ENCODE peak calls at places on chromosomes 12 and 14, in four cellular contexts. One of them, this sample, is unnamed.

GRCh38 chr12:659090-659683 is 4.1 kb downstream of the NINJ2 start:
- DNase-seq in K562: no peak
- DNase-seq in HepG2: no peak
- DNase-seq in GM12878: no peak
- DNase-seq in this sample: no peak

GRCh38 chr12:130714091-130714590 is 2.0 kb downstream of the RIMBP2 start:
- DNase-seq in K562: no peak
- DNase-seq in HepG2: no peak
- DNase-seq in GM12878: no peak
- DNase-seq in this sample: no peak

GRCh38 chr14:21680072-21680471 is 6.5 kb upstream of the OR4E1 start:
- DNase-seq in K562: no peak
- DNase-seq in HepG2: no peak
- DNase-seq in GM12878: no peak
- DNase-seq in this sample: no peak

GRCh38 chr14:61064210-61064609 is 83.2 kb downstream of the SLC38A6 start:
- DNase-seq in K562: no peak
- DNase-seq in HepG2: no peak
- DNase-seq in GM12878: no peak
- DNase-seq in this sample: no peak

GRCh38 chr12:27711957-27712356 is 1.3 kb downstream of the MRPS35 start:
- DNase-seq in K562: no peak
- DNase-seq in HepG2: no peak
- DNase-seq in GM12878: no peak
- DNase-seq in this sample: no peak

GRCh38 chr12:116294464-116295002 is 17.0 kb upstream of the MED13L start:
- DNase-seq in K562: no peak
- DNase-seq in HepG2: no peak
- DNase-seq in GM12878: no peak
- DNase-seq in this sample: no peak

GRCh38 chr12:2682301-2683282 is 112.2 kb upstream of the FKBP4 start:
- DNase-seq in K562: no peak
- DNase-seq in HepG2: peak; percentile 59
- DNase-seq in GM12878: no peak
- DNase-seq in this sample: no peak

GRCh38 chr12:81949721-81950120 is 190.6 kb upstream of the PPFIA2 start:
- DNase-seq in K562: no peak
- DNase-seq in HepG2: no peak
- DNase-seq in GM12878: no peak
- DNase-seq in this sample: no peak

GRCh38 chr12:109706747-109707469 is 6.7 kb upstream of the FAM222A start:
- DNase-seq in K562: no peak
- DNase-seq in HepG2: peak; percentile 94
- DNase-seq in GM12878: no peak
- DNase-seq in this sample: no peak

GRCh38 chr14:51095854-51096823 is 1.2 kb upstream of the TRIM9 start:
- DNase-seq in K562: no peak
- DNase-seq in HepG2: no peak
- DNase-seq in GM12878: no peak
- DNase-seq in this sample: no peak

GRCh38 chr14:21191809-21192446 is 36.1 kb upstream of the OR5AU1 start:
- DNase-seq in K562: peak; percentile 47
- DNase-seq in HepG2: peak; percentile 77
- DNase-seq in GM12878: no peak
- DNase-seq in this sample: peak; percentile 86

GRCh38 chr14:65361920-65362319 is 50.6 kb upstream of the FUT8 start:
- DNase-seq in K562: no peak
- DNase-seq in HepG2: no peak
- DNase-seq in GM12878: no peak
- DNase-seq in this sample: no peak

GRCh38 chr12:90102957-90103652 is 394.5 kb upstream of the ATP2B1 start:
- DNase-seq in K562: no peak
- DNase-seq in HepG2: peak; percentile 3
- DNase-seq in GM12878: peak; percentile 24
- DNase-seq in this sample: no peak

GRCh38 chr12:116525418-116526001 is 33.7 kb upstream of the MAP1LC3B2 start:
- DNase-seq in K562: no peak
- DNase-seq in HepG2: no peak
- DNase-seq in GM12878: no peak
- DNase-seq in this sample: no peak

GRCh38 chr12:115223322-115223721 is 539.3 kb upstream of the TBX3 start:
- DNase-seq in K562: no peak
- DNase-seq in HepG2: peak; percentile 14
- DNase-seq in GM12878: no peak
- DNase-seq in this sample: no peak

GRCh38 chr12:109098671-109099070 is 1.3 kb downstream of the UNG start:
- DNase-seq in K562: no peak
- DNase-seq in HepG2: no peak
- DNase-seq in GM12878: no peak
- DNase-seq in this sample: no peak

GRCh38 chr12:103930787-103931536 is 752 bp downstream of the HSP90B1 start:
- DNase-seq in K562: peak; percentile 67
- DNase-seq in HepG2: peak; percentile 13
- DNase-seq in GM12878: no peak
- DNase-seq in this sample: no peak

GRCh38 chr12:34396861-34397590 is 374.7 kb downstream of the ALG10 start:
- DNase-seq in K562: peak; percentile 1
- DNase-seq in HepG2: no peak
- DNase-seq in GM12878: no peak
- DNase-seq in this sample: no peak

GRCh38 chr12:63276537-63277365 is 125.8 kb upstream of the AVPR1A start:
- DNase-seq in K562: peak; percentile 12
- DNase-seq in HepG2: peak; percentile 44
- DNase-seq in GM12878: no peak
- DNase-seq in this sample: peak; percentile 38

GRCh38 chr12:27951898-27952297 is 20.6 kb downstream of the PTHLH start:
- DNase-seq in K562: no peak
- DNase-seq in HepG2: no peak
- DNase-seq in GM12878: no peak
- DNase-seq in this sample: no peak

GRCh38 chr14:31692376-31692781 is 131.2 kb downstream of the NUBPL start:
- DNase-seq in K562: no peak
- DNase-seq in HepG2: no peak
- DNase-seq in GM12878: no peak
- DNase-seq in this sample: no peak

DNA sequence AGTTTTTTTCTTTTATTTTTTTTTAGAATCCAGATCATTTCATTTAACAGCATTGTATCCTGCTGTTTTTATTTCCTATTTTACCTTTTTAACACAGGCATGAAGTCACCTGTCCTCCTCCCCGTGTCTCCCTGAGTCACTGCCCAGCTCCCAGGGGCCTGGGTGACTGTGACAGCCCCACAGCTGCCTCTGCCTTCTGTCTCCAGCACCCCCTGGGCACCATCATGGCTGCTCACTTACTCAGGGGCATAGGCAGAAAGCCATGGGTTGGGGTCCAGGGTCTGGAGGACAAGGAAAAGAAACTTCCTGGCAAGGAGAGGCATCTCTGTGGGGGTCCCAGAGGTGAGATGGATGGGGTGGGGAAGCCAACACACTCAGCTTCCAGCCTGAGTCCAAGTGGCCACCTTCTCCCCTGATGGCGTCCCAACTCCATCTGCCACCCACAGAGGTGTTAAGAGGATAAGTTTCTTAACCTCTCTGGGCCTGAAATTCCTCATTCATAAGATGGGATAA is 25.3 kb downstream of the TMEM63C start:
- DNase-seq in K562: no peak
- DNase-seq in HepG2: no peak
- DNase-seq in GM12878: no peak
- DNase-seq in this sample: no peak
- TF ChIP-seq SIN3A in K562: no peak
- TF ChIP-seq SIN3A in HepG2: no peak
- TF ChIP-seq SIN3A in GM12878: no peak
- TF ChIP-seq SIN3A in this sample: no peak

GRCh38 chr14:101809671-101810514 is 48.4 kb downstream of the PPP2R5C start:
- DNase-seq in K562: peak; percentile 74
- DNase-seq in HepG2: peak; percentile 91
- DNase-seq in GM12878: peak; percentile 88
- DNase-seq in this sample: peak; percentile 63

GRCh38 chr14:101813171-101813759 is 51.8 kb downstream of the PPP2R5C start:
- DNase-seq in K562: no peak
- DNase-seq in HepG2: no peak
- DNase-seq in GM12878: no peak
- DNase-seq in this sample: no peak

GRCh38 chr14:101808894-101809670 is 47.6 kb downstream of the PPP2R5C start:
- DNase-seq in K562: no peak
- DNase-seq in HepG2: no peak
- DNase-seq in GM12878: no peak
- DNase-seq in this sample: no peak

GRCh38 chr14:101812071-101812470 is 50.6 kb downstream of the PPP2R5C start:
- DNase-seq in K562: no peak
- DNase-seq in HepG2: no peak
- DNase-seq in GM12878: no peak
- DNase-seq in this sample: no peak

GRCh38 chr14:101810897-101811620 is 49.5 kb downstream of the PPP2R5C start:
- DNase-seq in K562: no peak
- DNase-seq in HepG2: no peak
- DNase-seq in GM12878: no peak
- DNase-seq in this sample: no peak
- TF ChIP-seq BRCA1 in K562: no peak
- TF ChIP-seq BRCA1 in HepG2: no peak
- TF ChIP-seq BRCA1 in GM12878: no peak
- TF ChIP-seq BRCA1 in this sample: no peak

DNA sequence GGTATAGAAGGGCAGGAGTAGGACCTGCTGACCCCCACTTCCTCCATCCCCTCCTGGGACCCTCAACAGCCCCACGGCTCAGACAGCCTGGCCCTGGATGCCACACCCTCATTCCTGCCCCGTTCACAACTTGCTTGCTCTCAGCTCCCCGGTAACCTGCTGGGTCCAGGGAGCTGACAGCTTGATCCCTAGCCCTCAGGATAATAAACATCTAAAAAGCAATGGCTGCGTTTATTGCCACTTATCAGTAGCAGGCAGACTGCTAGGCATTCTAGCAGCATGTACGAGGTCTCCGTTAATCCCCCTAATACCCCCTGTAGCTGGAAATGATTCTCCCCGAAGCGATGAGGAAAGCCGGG is 24.3 kb upstream of the RPLP0 start:
- DNase-seq in K562: no peak
- DNase-seq in HepG2: no peak
- DNase-seq in GM12878: no peak
- DNase-seq in this sample: no peak
- TF ChIP-seq SIN3A in K562: no peak
- TF ChIP-seq SIN3A in HepG2: no peak
- TF ChIP-seq SIN3A in GM12878: no peak
- TF ChIP-seq SIN3A in this sample: no peak

GRCh38 chr14:90273532-90273931 is 17.2 kb downstream of the PSMC1 start:
- DNase-seq in K562: no peak
- DNase-seq in HepG2: no peak
- DNase-seq in GM12878: no peak
- DNase-seq in this sample: no peak
- TF ChIP-seq BRCA1 in K562: no peak
- TF ChIP-seq BRCA1 in HepG2: no peak
- TF ChIP-seq BRCA1 in GM12878: no peak
- TF ChIP-seq BRCA1 in this sample: no peak

DNA sequence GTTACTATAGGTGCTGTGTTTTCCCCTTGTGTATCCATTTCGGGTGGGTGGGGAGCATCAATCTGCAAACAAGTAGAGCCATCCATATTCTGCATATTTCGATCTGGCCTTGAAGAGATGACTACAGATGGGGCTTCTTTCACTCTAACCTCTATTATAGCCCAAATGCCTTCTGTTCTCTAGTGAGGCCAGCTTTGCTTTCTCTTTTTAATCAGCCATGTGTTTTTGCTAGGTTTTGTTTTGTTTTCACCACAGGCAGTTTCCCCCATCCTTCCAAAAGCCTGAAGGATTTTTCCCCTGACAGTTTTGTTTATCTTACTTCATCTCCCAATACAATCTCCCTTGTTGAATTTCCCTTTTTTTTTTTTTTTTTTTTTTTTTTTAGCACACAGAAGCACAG is 224.1 kb downstream of the BTG1 start:
- DNase-seq in K562: no peak
- DNase-seq in HepG2: no peak
- DNase-seq in GM12878: no peak
- DNase-seq in this sample: no peak
- TF ChIP-seq SIN3A in K562: no peak
- TF ChIP-seq SIN3A in HepG2: no peak
- TF ChIP-seq SIN3A in GM12878: no peak
- TF ChIP-seq SIN3A in this sample: no peak

GRCh38 chr12:25056011-25056410 is 107.1 kb upstream of the BCAT1 start:
- DNase-seq in K562: no peak
- DNase-seq in HepG2: no peak
- DNase-seq in GM12878: no peak
- DNase-seq in this sample: no peak

GRCh38 chr12:25056486-25057130 is 107.7 kb upstream of the BCAT1 start:
- DNase-seq in K562: no peak
- DNase-seq in HepG2: no peak
- DNase-seq in GM12878: no peak
- DNase-seq in this sample: no peak

GRCh38 chr12:25053021-25053271 is 104.0 kb upstream of the BCAT1 start:
- DNase-seq in K562: no peak
- DNase-seq in HepG2: no peak
- DNase-seq in GM12878: no peak
- DNase-seq in this sample: no peak

GRCh38 chr12:25054076-25054782 is 105.3 kb upstream of the BCAT1 start:
- DNase-seq in K562: no peak
- DNase-seq in HepG2: no peak
- DNase-seq in GM12878: no peak
- DNase-seq in this sample: no peak

DNA sequence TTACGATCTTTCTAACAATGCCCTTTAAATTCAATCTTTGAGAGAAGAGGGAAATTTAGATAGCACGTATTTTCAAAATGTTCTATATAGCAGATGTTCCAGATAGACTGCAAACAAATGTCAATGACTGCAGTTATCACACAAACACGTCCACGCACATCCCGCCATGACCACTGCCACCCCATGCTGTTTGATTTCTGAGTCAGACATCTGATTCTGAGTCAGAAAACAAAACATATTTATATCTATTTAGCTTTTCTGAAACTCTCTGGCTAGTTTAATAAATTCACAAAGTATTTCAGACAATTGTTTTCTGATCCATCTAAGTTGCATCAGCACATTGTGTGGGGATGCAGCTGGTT is 105.9 kb upstream of the BCAT1 start:
- DNase-seq in K562: no peak
- DNase-seq in HepG2: no peak
- DNase-seq in GM12878: no peak
- DNase-seq in this sample: no peak
- TF ChIP-seq BRCA1 in K562: no peak
- TF ChIP-seq BRCA1 in HepG2: no peak
- TF ChIP-seq BRCA1 in GM12878: no peak
- TF ChIP-seq BRCA1 in this sample: no peak

GRCh38 chr12:132804426-132804861 is 24.2 kb downstream of the GOLGA3 start:
- DNase-seq in K562: peak; percentile 36
- DNase-seq in HepG2: no peak
- DNase-seq in GM12878: no peak
- DNase-seq in this sample: no peak
- TF ChIP-seq SIN3A in K562: no peak
- TF ChIP-seq SIN3A in HepG2: no peak
- TF ChIP-seq SIN3A in GM12878: no peak
- TF ChIP-seq SIN3A in this sample: no peak

DNA sequence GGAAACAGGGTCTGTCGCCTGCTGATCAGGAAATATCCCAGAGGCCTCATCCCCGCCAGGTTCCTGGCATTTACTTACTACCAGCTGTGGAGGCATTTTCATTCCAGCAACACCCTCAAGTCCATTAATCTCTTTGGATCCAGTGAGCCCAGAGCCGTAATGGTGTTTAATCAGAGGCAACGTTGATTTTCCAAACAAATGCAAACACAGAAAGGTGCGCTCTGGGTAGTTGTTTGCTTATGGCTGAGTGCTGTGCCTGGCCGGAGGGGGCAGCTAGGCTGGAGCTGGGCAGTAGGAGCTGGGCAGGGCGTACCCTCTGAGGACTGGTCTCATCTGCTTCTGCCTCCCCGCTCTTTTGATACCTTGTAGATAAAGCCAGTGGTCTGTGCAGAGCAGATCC is 110.6 kb downstream of the ADCK1 start:
- DNase-seq in K562: no peak
- DNase-seq in HepG2: peak; percentile 3
- DNase-seq in GM12878: no peak
- DNase-seq in this sample: no peak
- TF ChIP-seq BRCA1 in K562: no peak
- TF ChIP-seq BRCA1 in HepG2: no peak
- TF ChIP-seq BRCA1 in GM12878: no peak
- TF ChIP-seq BRCA1 in this sample: no peak